ENCODE peak calls at places on chromosomes 13 and 19, in nine cellular contexts. D is endothelial cell of umbilical vein, K is mammary epithelial cell, A is uterus, B is colonic mucosa, O is heart left ventricle, Y is psoas muscle, X is tibial artery, L is endodermal cell. N is an unnamed sample.

GRCh38 chr13:99357149-99357596 is 50.0 kb upstream of the GPR183 start:
- DNase-seq in K (no peak), L (no peak), X (no peak), Y (no peak), A (no peak), D (peak; percentile 96), B (no peak), O (no peak), N (no peak)

GRCh38 chr13:112453874-112454647 is 77.9 kb downstream of the SPACA7 start:
- DNase-seq in Y (no peak), A (no peak), B (peak; percentile 14), L (peak; percentile 30), O (no peak), K (no peak), D (no peak), X (peak; percentile 51), N (no peak)

GRCh38 chr19:57903298-57904174 is 12.9 kb downstream of the ZNF417 start:
- DNase-seq in B (no peak), X (no peak), Y (no peak), D (peak; percentile 19), O (no peak), A (no peak), K (peak; percentile 26), L (no peak), N (no peak)

GRCh38 chr13:34462843-34463242 is 479.2 kb upstream of the NBEA start:
- DNase-seq in K (peak; percentile 89), A (no peak), B (no peak), Y (no peak), O (no peak), L (no peak), X (no peak), D (peak; percentile 76), N (peak; percentile 12)

GRCh38 chr13:108026671-108027410 is 188.5 kb downstream of the LIG4 start:
- DNase-seq in Y (no peak), L (no peak), A (no peak), K (no peak), D (no peak), O (no peak), B (no peak), X (no peak), N (no peak)

GRCh38 chr13:62846302-62846701 is 1430.7 kb upstream of the PCDH20 start:
- DNase-seq in X (no peak), A (no peak), D (peak; percentile 1), Y (no peak), L (no peak), K (no peak), O (no peak), B (no peak), N (no peak)

GRCh38 chr13:46721054-46721453 is 75.9 kb downstream of the ESD start:
- DNase-seq in A (peak; percentile 51), D (peak; percentile 83), O (peak; percentile 35), Y (peak; percentile 39), L (peak; percentile 74), B (peak; percentile 48), K (peak; percentile 11), X (no peak), N (no peak)

GRCh38 chr19:9075064-9075964 is 11.5 kb upstream of the OR1M1 start:
- DNase-seq in A (peak; percentile 89), D (peak; percentile 94), B (peak; percentile 41), Y (peak; percentile 54), X (no peak), K (peak; percentile 98), O (peak; percentile 53), L (peak; percentile 95), N (peak; percentile 61)

GRCh38 chr13:51874651-51875050 is 12.9 kb downstream of the CCDC70 start:
- DNase-seq in O (no peak), X (no peak), L (no peak), B (no peak), A (no peak), K (no peak), D (no peak), Y (no peak), N (no peak)

GRCh38 chr19:47351545-47351944 is 2.4 kb downstream of the DHX34 start:
- DNase-seq in B (no peak), D (peak; percentile 40), X (no peak), K (peak; percentile 28), L (peak; percentile 75), Y (no peak), A (no peak), O (no peak), N (no peak)

GRCh38 chr13:67045357-67045756 is 184.8 kb downstream of the PCDH9 start:
- DNase-seq in Y (no peak), L (no peak), X (no peak), B (no peak), D (no peak), A (no peak), K (no peak), O (no peak), N (no peak)

GRCh38 chr19:41821003-41821735 is 23.3 kb downstream of the LYPD4 start:
- DNase-seq in X (no peak), A (no peak), K (peak; percentile 19), B (peak; percentile 60), D (peak; percentile 53), O (no peak), Y (no peak), L (peak; percentile 84), N (no peak)

DNA sequence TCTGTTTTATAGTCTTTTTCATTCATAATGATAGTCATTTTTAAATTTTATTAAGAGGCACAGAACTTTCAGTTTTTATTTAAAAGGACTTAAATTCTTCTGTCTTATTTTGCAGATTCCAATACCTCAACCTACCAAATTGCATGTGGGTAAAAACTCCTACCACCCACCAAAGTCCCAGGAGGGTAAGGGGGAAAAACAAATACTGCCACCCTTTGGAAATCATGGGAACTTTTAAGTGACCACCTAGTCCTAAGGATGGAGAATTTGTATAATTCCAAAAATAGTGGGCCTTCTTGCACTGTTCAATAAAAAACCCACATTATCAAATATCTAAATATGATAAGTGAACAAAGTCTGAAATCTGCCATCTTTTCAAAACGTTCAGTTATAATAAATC is 9.7 kb downstream of the SUPT20H start:
- DNase-seq in O (no peak), X (no peak), L (no peak), Y (no peak), D (no peak), K (no peak), A (no peak), B (no peak), N (no peak)
- TF ChIP-seq CTCF in O (no peak), X (no peak), L (peak; percentile 67), Y (no peak), D (no peak), K (peak; percentile 12), A (no peak), B (no peak), N (no peak)

GRCh38 chr13:110138700-110139036 is 168.3 kb downstream of the COL4A1 start:
- DNase-seq in X (no peak), B (no peak), O (no peak), Y (no peak), K (no peak), A (no peak), L (no peak), D (no peak), N (no peak)
- H3K27ac ChIP-seq in X (peak overlapping the region; percentile 68), B (peak overlapping the region; percentile 8), O (peak overlapping the region; percentile 87), Y (peak overlapping the region; percentile 79), K (peak overlapping the region; percentile 48), A (peak overlapping the region; percentile 40), L (no peak overlapping the region), D (no peak overlapping the region), N (peak overlapping the region; percentile 91)

GRCh38 chr19:39433480-39434079 is 2.2 kb downstream of the RPS16 start:
- DNase-seq in X (no peak), B (no peak), K (no peak), D (no peak), Y (no peak), A (no peak), O (no peak), L (no peak), N (no peak)

GRCh38 chr19:39432677-39433025 is 3.1 kb downstream of the RPS16 start:
- DNase-seq in K (no peak), Y (no peak), D (no peak), B (no peak), X (no peak), A (no peak), O (no peak), L (no peak), N (no peak)

GRCh38 chr19:39435499-39436349 is at the start of gene RPS16:
- DNase-seq in Y (peak; percentile 99), O (peak; percentile 99), X (peak; percentile 99), B (peak; percentile 98), D (peak; percentile 98), A (peak; percentile 99), K (peak; percentile 95), L (peak; percentile 99), N (peak; percentile 99)

GRCh38 chr19:39436350-39436716 is 584 bp upstream of the RPS16 start:
- DNase-seq in X (no peak), O (no peak), Y (no peak), D (no peak), K (no peak), A (no peak), B (no peak), L (no peak), N (no peak)

DNA sequence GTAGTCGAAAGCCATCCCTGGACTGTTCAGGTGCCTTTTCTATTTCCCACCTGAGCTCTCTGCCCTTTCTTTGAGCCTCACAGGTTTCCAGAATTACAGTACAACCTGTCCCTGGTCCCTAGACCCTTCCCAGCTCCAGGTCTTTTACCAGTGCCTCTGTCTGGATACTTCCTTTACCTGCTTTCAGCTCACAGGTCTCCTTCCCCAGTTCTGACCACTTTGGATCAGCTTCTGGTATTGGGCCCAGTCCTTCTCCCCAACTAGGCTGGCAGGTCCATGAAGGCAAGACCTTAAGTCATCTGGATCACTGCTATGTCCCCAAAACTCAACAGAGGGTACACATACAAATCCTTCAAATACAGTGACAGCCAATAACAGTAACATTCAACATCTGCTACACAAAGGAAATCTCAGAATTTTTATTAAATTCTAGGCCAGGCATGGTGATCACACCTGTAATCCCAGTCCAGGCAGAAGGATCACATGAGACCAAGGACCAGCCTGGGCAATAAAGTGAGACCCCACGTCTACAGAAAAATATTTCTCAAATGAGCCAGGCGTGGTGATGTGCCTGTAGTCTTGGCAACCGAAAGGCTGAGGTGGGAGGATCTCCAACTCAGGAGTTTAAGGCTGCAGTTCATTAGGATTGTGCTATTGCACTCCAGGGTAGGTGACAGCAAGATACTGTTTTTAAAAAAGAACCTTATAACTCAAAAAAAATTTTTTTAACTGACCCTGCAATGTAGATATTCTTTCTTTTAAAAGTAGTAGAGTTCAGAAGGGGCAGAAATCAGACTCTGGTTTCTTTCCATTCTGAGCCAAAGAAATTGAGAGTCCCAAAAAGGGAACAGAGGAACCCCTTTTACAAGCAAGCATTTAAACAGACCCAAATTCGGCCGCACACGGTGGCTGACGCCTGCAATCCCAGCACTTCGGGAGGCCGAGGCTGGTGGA is 1.3 kb downstream of the RPS16 start:
- DNase-seq in L (no peak), B (no peak), K (no peak), A (no peak), O (no peak), X (no peak), D (no peak), Y (no peak), N (no peak)
- H3K4me1 ChIP-seq in L (no peaks in the 10 kb centered on the region), B (peaks cover 3% of the 10 kb centered on the region), K (peaks cover 11% of the 10 kb centered on the region), A (no peaks in the 10 kb centered on the region), O (peaks cover 33% of the 10 kb centered on the region), X (peaks cover 24% of the 10 kb centered on the region), D (peaks cover 29% of the 10 kb centered on the region), Y (peaks cover 18% of the 10 kb centered on the region), N (peaks cover 10% of the 10 kb centered on the region)

DNA sequence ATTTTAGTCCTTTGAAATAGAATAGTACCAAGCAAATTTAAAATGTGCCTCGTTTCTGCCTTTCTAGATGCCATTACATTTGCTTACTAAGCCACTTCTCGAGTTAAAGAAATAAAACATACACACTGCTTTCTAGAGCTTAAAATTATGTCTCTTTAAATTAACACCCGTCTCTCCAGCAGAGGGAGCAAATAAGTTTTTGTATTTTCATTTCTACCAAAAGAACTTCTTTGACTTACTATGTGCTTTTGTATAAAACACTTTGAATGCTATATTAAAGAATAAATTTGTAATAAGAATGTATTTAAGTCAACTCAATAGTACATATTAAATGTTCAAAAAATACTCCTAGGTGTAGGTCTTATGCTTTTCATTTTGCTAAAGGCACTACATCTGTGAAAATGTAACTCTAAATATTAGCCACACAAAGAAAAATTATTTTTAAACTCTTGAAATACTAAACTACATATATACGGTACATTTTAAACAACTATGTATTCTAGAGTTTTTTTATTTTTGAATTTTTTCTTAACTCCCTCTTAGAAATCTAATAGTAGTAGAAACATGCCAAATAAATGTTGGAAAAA is 269.3 kb upstream of the MIR17HG start:
- DNase-seq in O (no peak), K (no peak), B (no peak), D (peak; percentile 5), L (no peak), A (no peak), Y (no peak), X (no peak), N (no peak)
- TF ChIP-seq CTCF in O (peak; percentile 38), K (peak; percentile 45), B (no peak), D (no peak), L (peak; percentile 79), A (no peak), Y (peak; percentile 4), X (peak; percentile 21), N (peak; percentile 35)

N was measured in heart right ventricle.